ENCODE peak calls at places on chromosomes 2 and 18, in six cellular contexts. Y is mucosa of descending colon; C is uterus; V is PC-3; Z is CD8-positive, alpha-beta T cell; G is dorsolateral prefrontal cortex. W is an unnamed sample.
A peak's percentile ranks its signal among the peaks of the same experiment; 100 is the strongest.

GRCh38 chr2:104889261-104890091 is 35.6 kb downstream of the POU3F3 start:
- DNase-seq in Y (peak; percentile 84), C (no peak), V (no peak), Z (no peak), G (no peak), W (no peak)

GRCh38 chr2:98461650-98462049 is 17.0 kb downstream of the INPP4A start:
- DNase-seq in Y (no peak), C (no peak), V (no peak), Z (no peak), G (peak; percentile 45), W (peak; percentile 69)

GRCh38 chr2:224359569-224359968 is 42.3 kb downstream of the FAM124B start:
- DNase-seq in Y (no peak), C (no peak), V (peak; percentile 6), Z (no peak), G (no peak), W (no peak)

GRCh38 chr2:134628453-134628852 is 90.3 kb downstream of the TMEM163 start:
- DNase-seq in Y (no peak), C (no peak), V (no peak), Z (no peak), G (no peak), W (no peak)

GRCh38 chr2:99960724-99961566 is 181.4 kb downstream of the AFF3 start:
- DNase-seq in Y (no peak), C (no peak), V (no peak), Z (no peak), G (no peak), W (no peak)

GRCh38 chr2:168278424-168278888 is 31.1 kb upstream of the STK39 start:
- DNase-seq in Y (peak; percentile 77), C (no peak), V (peak; percentile 70), Z (no peak), G (no peak), W (no peak)

GRCh38 chr2:59892398-59892797 is 661.1 kb downstream of the BCL11A start:
- DNase-seq in Y (no peak), C (no peak), V (no peak), Z (no peak), G (no peak), W (no peak)

GRCh38 chr18:9846162-9846915 is 39.4 kb upstream of the TXNDC2 start:
- DNase-seq in Y (no peak), C (no peak), V (no peak), Z (no peak), G (no peak), W (no peak)

GRCh38 chr2:240139666-240140393 is 628 bp downstream of the OTOS start:
- DNase-seq in Y (peak; percentile 24), C (no peak), V (no peak), Z (no peak), G (no peak), W (no peak)

GRCh38 chr2:100281521-100282438 is 40.5 kb downstream of the LONRF2 start:
- DNase-seq in Y (no peak), C (peak; percentile 96), V (no peak), Z (no peak), G (no peak), W (no peak)

GRCh38 chr2:215914777-215915165 is 98.6 kb downstream of the MREG start:
- DNase-seq in Y (no peak), C (no peak), V (no peak), Z (no peak), G (no peak), W (no peak)

GRCh38 chr2:149991576-149991975 is 404.0 kb upstream of the MMADHC start:
- DNase-seq in Y (no peak), C (no peak), V (peak; percentile 80), Z (no peak), G (no peak), W (no peak)

GRCh38 chr2:213086566-213086965 is 64.8 kb downstream of the IKZF2 start:
- DNase-seq in Y (no peak), C (no peak), V (no peak), Z (no peak), G (no peak), W (no peak)

GRCh38 chr2:174492963-174493431 is 6.2 kb upstream of the GPR155 start:
- DNase-seq in Y (peak; percentile 58), C (no peak), V (no peak), Z (peak; percentile 37), G (no peak), W (no peak)

GRCh38 chr2:53435610-53436009 is 332.0 kb upstream of the CHAC2 start:
- DNase-seq in Y (no peak), C (no peak), V (no peak), Z (no peak), G (no peak), W (no peak)

GRCh38 chr2:72920317-72921087 is 3.2 kb downstream of the EMX1 start:
- DNase-seq in Y (no peak), C (no peak), V (no peak), Z (no peak), G (no peak), W (peak; percentile 41)

GRCh38 chr2:163551974-163552373 is 183.8 kb downstream of the FIGN start:
- DNase-seq in Y (no peak), C (no peak), V (peak; percentile 16), Z (no peak), G (no peak), W (no peak)

GRCh38 chr2:118012778-118013177 is 1.1 kb downstream of the CCDC93 start:
- DNase-seq in Y (no peak), C (no peak), V (peak; percentile 14), Z (no peak), G (no peak), W (no peak)

GRCh38 chr2:62806231-62806630 is 100.7 kb downstream of the EHBP1 start:
- DNase-seq in Y (no peak), C (no peak), V (peak; percentile 35), Z (no peak), G (no peak), W (no peak)

GRCh38 chr2:189111063-189111715 is 68.4 kb downstream of the COL5A2 start:
- DNase-seq in Y (no peak), C (no peak), V (no peak), Z (no peak), G (no peak), W (no peak)

GRCh38 chr2:189104926-189105325 is 74.6 kb downstream of the COL5A2 start:
- DNase-seq in Y (no peak), C (no peak), V (peak; percentile 59), Z (no peak), G (no peak), W (no peak)

GRCh38 chr2:189113963-189114362 is 65.6 kb downstream of the COL5A2 start:
- DNase-seq in Y (no peak), C (no peak), V (no peak), Z (no peak), G (no peak), W (no peak)

GRCh38 chr2:189115126-189115525 is 64.4 kb downstream of the COL5A2 start:
- DNase-seq in Y (no peak), C (no peak), V (peak; percentile 57), Z (no peak), G (no peak), W (no peak)

GRCh38 chr2:189109921-189110397 is 69.6 kb downstream of the COL5A2 start:
- DNase-seq in Y (no peak), C (no peak), V (no peak), Z (no peak), G (no peak), W (no peak)
- TF ChIP-seq CTCF in Y (no peak), C (no peak), V (no peak), Z (no peak), G (no peak), W (no peak)

DNA sequence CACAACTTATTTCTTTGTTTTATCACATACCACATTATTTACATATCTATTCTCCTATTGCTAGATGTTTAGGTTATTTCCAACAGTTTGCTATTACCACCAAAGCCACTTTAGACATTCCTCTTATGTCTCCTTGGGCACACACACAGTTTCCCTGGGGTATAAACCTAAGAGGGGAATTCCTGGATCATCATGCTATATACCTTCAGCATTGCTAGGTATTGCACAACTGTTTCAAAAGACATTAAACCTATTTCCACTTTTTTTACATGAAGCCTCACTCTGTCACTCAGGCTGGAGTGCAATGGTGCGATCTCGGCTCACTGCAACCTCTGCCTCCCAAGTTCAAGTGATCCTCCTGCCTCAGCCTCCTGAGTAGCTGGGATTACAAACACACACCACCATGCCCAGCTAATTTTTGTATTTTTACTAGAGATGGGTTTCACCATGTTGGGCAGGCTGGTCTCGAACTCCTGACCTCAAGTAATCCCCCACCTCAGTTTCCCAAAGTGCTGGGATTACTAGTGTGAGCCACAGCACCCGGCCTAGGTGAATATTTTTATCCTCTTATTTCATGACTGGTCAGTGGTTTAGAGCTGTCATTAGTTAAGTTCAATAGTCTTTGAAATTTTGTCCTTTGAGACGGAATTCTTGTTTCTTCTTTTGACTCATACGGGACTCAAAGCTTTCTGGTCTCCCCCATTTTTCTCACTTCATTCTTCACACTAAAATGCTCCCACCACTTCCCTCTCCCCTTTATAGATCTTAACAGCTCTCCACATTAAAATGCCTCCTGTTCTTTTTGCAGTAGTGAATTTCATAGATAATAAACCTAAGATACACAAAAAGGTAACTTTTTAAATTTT is 30.3 kb downstream of the SULT1C4 start:
- DNase-seq in Y (no peak), C (no peak), V (no peak), Z (no peak), G (no peak), W (no peak)
- H3K4me3 ChIP-seq in Y (no peak overlapping the region), C (no peak overlapping the region), V (no peak overlapping the region), Z (no peak overlapping the region), G (no peak overlapping the region), W (no peak overlapping the region)

DNA sequence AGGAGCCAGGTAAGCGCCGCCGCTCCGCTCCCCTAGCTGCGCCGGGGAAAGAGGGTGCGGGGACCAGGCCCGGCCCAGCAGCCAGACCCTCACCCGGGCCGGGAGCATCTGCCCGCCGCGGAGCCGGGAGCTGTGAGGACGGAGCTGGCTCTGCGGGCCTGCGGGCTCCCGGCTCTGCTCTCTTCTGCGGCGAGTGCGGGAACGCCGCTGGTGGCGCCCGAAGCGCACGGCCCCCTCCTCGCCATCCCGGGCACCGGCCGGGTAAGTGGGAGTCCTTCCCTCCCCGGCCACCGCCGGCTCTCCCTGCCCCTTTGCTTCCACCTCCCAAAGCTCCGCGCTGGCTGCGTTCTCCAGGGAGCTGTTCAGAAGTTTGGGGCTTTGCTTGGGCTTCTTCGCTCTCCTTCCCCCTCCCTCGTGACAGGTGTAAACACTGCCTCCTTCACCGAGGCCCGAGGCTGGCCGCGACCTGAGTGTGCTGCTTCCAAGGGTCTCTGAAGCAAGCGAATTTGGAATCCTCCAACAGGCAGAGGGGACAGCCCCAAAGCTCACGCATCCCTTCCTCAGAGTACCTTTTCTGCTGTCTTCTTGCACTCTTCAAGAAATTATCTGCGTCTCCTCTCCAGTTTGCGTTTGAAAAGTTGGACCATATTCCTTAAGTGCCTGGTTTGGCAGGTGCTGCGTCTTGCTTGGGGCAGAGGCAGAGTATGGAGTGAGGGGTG is 635 bp downstream of the AFTPH start:
- DNase-seq in Y (peak; percentile 71), C (peak; percentile 20), V (peak; percentile 26), Z (no peak), G (peak; percentile 23), W (peak; percentile 69)
- TF ChIP-seq CTCF in Y (no peak), C (no peak), V (no peak), Z (no peak), G (no peak), W (no peak)

GRCh38 chr2:177165731-177166711 is 46.6 kb upstream of the HNRNPA3 start:
- DNase-seq in Y (no peak), C (no peak), V (peak; percentile 49), Z (no peak), G (no peak), W (no peak)
- H3K4me3 ChIP-seq in Y (no peak overlapping the region), C (no peak overlapping the region), V (peak overlapping the region; percentile 63), Z (peak overlapping the region; percentile 16), G (peak overlapping the region; percentile 45), W (peak overlapping the region; percentile 43)

DNA sequence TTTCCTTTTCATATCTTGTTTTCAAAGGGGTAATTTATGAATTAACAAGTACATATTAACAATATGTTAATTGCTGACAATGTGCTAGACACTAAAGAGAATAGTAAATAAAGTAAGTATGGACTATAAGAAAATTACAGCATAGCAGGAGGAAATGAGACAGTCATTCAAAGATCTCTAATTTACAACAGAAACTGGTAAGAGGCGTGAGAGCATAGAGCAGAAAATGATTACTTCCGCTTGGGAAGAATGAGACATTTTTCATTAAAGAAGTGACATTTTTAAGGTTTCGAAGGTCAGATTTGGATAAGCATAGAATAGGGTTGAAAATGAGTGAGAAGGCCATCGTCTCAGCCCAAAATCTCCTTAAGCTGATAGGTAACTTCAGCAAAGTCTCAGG is 184.4 kb upstream of the SESTD1 start:
- DNase-seq in Y (no peak), C (no peak), V (no peak), Z (no peak), G (no peak), W (no peak)
- TF ChIP-seq CTCF in Y (no peak), C (no peak), V (no peak), Z (no peak), G (no peak), W (no peak)